ENCODE peak calls at places on chromosomes 4 and X, in four cellular contexts. W, C, Z and P are unnamed samples.

GRCh38 chr4:179415842-179416223 is 1973.6 kb upstream of the AGA start:
- DNase-seq in Z (no peak), C (no peak), W (no peak), P (no peak)

GRCh38 chr4:149264093-149264733 is 551.4 kb downstream of the IQCM start:
- DNase-seq in Z (peak), C (peak), W (peak), P (peak)

GRCh38 chr4:53962516-53963225 is 101.7 kb downstream of the CHIC2 start:
- DNase-seq in W (no peak), Z (peak), C (peak), P (no peak)

GRCh38 chr4:173360587-173361221 is 10.1 kb upstream of the SAP30 start:
- DNase-seq in C (no peak), Z (no peak), W (no peak), P (no peak)

GRCh38 chr4:95505149-95505548 is 43.6 kb downstream of the UNC5C start:
- DNase-seq in W (no peak), C (no peak), Z (no peak), P (no peak)

GRCh38 chrX:23332101-23332887 is 2.4 kb upstream of the PTCHD1 start:
- DNase-seq in C (no peak), Z (no peak), W (no peak), P (peak)

GRCh38 chr4:140229881-140230280 is 75.9 kb upstream of the MAML3 start:
- DNase-seq in W (no peak), Z (no peak), C (no peak), P (no peak)

GRCh38 chrX:15401373-15401772 is 17.2 kb upstream of the VEGFD start:
- DNase-seq in C (no peak), W (no peak), Z (no peak), P (no peak)

GRCh38 chr4:185752881-185753280 is 59.1 kb downstream of the SORBS2 start:
- DNase-seq in Z (no peak), C (no peak), W (no peak), P (no peak)

GRCh38 chr4:78638324-78639172 is 87.0 kb downstream of the ANXA3 start:
- DNase-seq in W (peak), C (no peak), Z (no peak), P (no peak)

GRCh38 chr4:78197947-78198346 is 140.8 kb downstream of the FRAS1 start:
- DNase-seq in W (no peak), Z (no peak), C (no peak), P (no peak)

GRCh38 chr4:54427826-54428225 is 198.7 kb downstream of the PDGFRA start:
- DNase-seq in W (peak), C (no peak), Z (no peak), P (no peak)

GRCh38 chrX:101409043-101409442 is 1.0 kb downstream of the HNRNPH2 start:
- DNase-seq in W (no peak), Z (no peak), C (no peak), P (no peak)

GRCh38 chrX:101410461-101410860 is 2.4 kb downstream of the HNRNPH2 start:
- DNase-seq in C (no peak), W (no peak), Z (no peak), P (no peak)

GRCh38 chrX:101408530-101408836 is 461 bp downstream of the HNRNPH2 start:
- DNase-seq in W (no peak), Z (no peak), C (no peak), P (no peak)

GRCh38 chrX:101407167-101407747 is 468 bp downstream of the GLA start:
- DNase-seq in C (no peak), W (no peak), Z (no peak), P (no peak)

GRCh38 chrX:101407748-101408529 is at the start of the genes GLA and HNRNPH2:
- DNase-seq in Z (peak), W (peak), C (peak), P (peak)
- TF ChIP-seq CTCF in Z (no peak), W (peak), C (no peak), P (no peak)

GRCh38 chr4:63790377-63790776 is 618.9 kb downstream of the TECRL start:
- DNase-seq in W (no peak), Z (no peak), C (no peak), P (no peak)

GRCh38 chr4:63795301-63795700 is 613.9 kb downstream of the TECRL start:
- DNase-seq in W (no peak), C (no peak), Z (no peak), P (no peak)
- TF ChIP-seq CTCF in W (no peak), C (no peak), Z (no peak), P (no peak)

DNA sequence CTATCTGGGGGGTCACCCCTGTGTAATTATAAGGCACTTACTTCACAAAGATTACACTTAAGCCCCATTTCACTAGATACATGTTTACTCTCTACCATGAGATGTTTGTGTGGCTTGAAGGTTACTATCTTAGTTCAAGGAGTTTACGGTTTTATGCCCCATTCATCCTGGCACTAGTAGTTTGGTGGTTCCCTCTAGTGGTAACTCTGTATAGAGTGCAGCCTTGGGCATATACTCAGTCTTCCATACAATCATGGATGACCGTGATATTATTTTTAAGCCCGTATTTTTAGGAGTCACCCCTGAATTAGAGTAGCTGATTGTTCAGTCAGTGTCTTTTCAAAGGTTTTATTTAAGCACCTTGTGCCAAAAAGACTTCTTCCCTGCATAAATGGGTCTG is 109.9 kb upstream of the FAM47C start:
- DNase-seq in C (no peak), Z (no peak), W (peak), P (no peak)
- TF ChIP-seq CTCF in C (peak), Z (peak), W (peak), P (peak)

GRCh38 chrX:78123190-78123589 is 16.3 kb downstream of the TAF9B start:
- DNase-seq in Z (no peak), C (no peak), W (no peak), P (no peak)

GRCh38 chrX:78129714-78130113 is 9.7 kb downstream of the TAF9B start:
- DNase-seq in W (no peak), C (no peak), Z (no peak), P (no peak)

GRCh38 chrX:78119521-78120227 is 15.6 kb downstream of the PGK1 start:
- DNase-seq in Z (no peak), C (no peak), W (peak), P (no peak)

GRCh38 chrX:78125148-78125547 is 14.3 kb downstream of the TAF9B start:
- DNase-seq in W (no peak), Z (no peak), C (no peak), P (no peak)

GRCh38 chrX:78124304-78124703 is 15.1 kb downstream of the TAF9B start:
- DNase-seq in W (no peak), C (no peak), Z (no peak), P (no peak)
- TF ChIP-seq CTCF in W (no peak), C (peak), Z (peak), P (no peak)

GRCh38 chr4:24044610-24045589 is 155.1 kb upstream of the PPARGC1A start:
- DNase-seq in C (no peak), W (no peak), Z (no peak), P (no peak)
- TF ChIP-seq CTCF in C (no peak), W (no peak), Z (peak), P (no peak)

GRCh38 chrX:31294475-31294874 is 222.6 kb upstream of the FTHL17 start:
- DNase-seq in C (no peak), Z (no peak), W (no peak), P (no peak)

GRCh38 chrX:31297881-31298280 is 226.0 kb upstream of the FTHL17 start:
- DNase-seq in W (no peak), C (no peak), Z (no peak), P (no peak)

GRCh38 chrX:31298881-31299280 is 227.0 kb upstream of the FTHL17 start:
- DNase-seq in Z (no peak), W (no peak), C (no peak), P (no peak)

GRCh38 chrX:31287861-31288260 is 216.0 kb upstream of the FTHL17 start:
- DNase-seq in Z (no peak), W (no peak), C (no peak), P (no peak)

GRCh38 chrX:31293409-31293808 is 221.6 kb upstream of the FTHL17 start:
- DNase-seq in C (no peak), Z (no peak), W (peak), P (no peak)
- TF ChIP-seq CTCF in C (no peak), Z (peak), W (peak), P (no peak)

GRCh38 chr4:183657564-183657963 is 1.4 kb downstream of the RWDD4 start:
- DNase-seq in W (peak), Z (no peak), C (no peak), P (no peak)

GRCh38 chr4:183659919-183660318 is 826 bp downstream of the TRAPPC11 start:
- DNase-seq in W (peak), C (no peak), Z (no peak), P (no peak)

GRCh38 chr4:183658362-183659028 is 490 bp downstream of the RWDD4 start:
- DNase-seq in W (peak), Z (peak), C (no peak), P (peak)

DNA sequence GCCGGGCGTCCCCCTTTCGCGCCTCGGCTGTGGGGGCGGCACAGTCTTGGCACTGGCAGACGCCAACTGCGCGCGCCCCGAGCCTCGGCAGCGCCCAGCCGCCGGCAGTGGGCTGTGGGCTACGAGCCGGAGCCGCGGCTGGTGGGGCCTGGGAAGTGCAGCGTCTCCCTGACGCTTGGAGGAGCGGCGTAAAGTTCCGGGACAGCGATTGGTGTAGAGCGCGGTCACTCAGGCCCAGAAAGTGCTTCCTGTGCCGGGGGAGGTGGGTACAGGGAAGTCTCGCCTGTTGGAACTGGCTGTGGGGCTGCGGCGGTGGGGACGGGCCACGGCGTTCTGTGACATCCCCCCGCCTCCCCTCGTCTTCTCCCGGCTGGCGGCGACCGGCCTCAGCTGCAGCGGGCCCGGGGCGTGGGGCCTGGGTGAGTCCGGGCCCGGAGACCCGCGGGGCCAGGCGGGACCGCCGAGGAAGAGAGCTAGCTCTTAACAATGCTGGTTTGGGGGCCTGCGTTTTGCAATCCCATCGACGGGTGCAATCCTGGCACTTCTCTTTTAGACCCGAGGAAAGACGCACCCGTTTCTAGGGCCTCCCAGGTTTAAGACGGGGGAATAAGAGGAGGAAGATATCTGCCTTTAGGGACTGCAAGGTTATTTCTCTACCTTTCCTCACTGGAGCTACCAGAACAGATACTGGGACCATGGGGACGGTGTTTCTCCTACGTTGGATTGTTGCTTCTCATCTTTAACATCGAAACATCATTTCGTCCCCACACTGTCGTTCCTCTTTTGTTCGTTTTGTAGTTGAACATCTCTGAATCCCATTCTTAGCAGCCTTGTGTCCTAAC is at the start of the genes RWDD4 and TRAPPC11:
- DNase-seq in Z (peak), C (peak), W (peak), P (peak)
- TF ChIP-seq CTCF in Z (no peak), C (no peak), W (no peak), P (no peak)

GRCh38 chr4:62711575-62711974 is 1511.4 kb downstream of the ADGRL3 start:
- DNase-seq in Z (no peak), W (no peak), C (no peak), P (no peak)

GRCh38 chr4:62706423-62706822 is 1506.3 kb downstream of the ADGRL3 start:
- DNase-seq in W (no peak), Z (no peak), C (no peak), P (no peak)

GRCh38 chr4:62709618-62710252 is 1509.6 kb downstream of the ADGRL3 start:
- DNase-seq in C (no peak), W (peak), Z (no peak), P (no peak)
- TF ChIP-seq CTCF in C (no peak), W (peak), Z (peak), P (peak)